ENCODE peak calls at places on chromosomes 2 and 18, in ten cellular contexts. One of them, this sample, is unnamed.

GRCh38 chr2:241876528-241877196 is 7.1 kb downstream of the RTP5 start:
- DNase-seq in pancreas: peak; percentile 78
- DNase-seq in astrocyte: no peak
- DNase-seq in dorsolateral prefrontal cortex: no peak
- DNase-seq in HL-60: no peak
- DNase-seq in tibial artery: no peak
- DNase-seq in neuronal stem cell: no peak
- DNase-seq in left lung: no peak
- DNase-seq in left ventricle myocardium inferior: no peak
- DNase-seq in upper lobe of right lung: no peak
- DNase-seq in this sample: no peak

GRCh38 chr2:158735822-158736580 is 59.1 kb upstream of the DAPL1 start:
- DNase-seq in pancreas: no peak
- DNase-seq in astrocyte: no peak
- DNase-seq in dorsolateral prefrontal cortex: no peak
- DNase-seq in HL-60: no peak
- DNase-seq in tibial artery: no peak
- DNase-seq in neuronal stem cell: no peak
- DNase-seq in left lung: no peak
- DNase-seq in left ventricle myocardium inferior: no peak
- DNase-seq in upper lobe of right lung: no peak
- DNase-seq in this sample: no peak

GRCh38 chr2:218429951-218430692 is 11.2 kb downstream of the VIL1 start:
- DNase-seq in pancreas: no peak
- DNase-seq in astrocyte: no peak
- DNase-seq in dorsolateral prefrontal cortex: no peak
- DNase-seq in HL-60: no peak
- DNase-seq in tibial artery: peak; percentile 35
- DNase-seq in neuronal stem cell: no peak
- DNase-seq in left lung: no peak
- DNase-seq in left ventricle myocardium inferior: no peak
- DNase-seq in upper lobe of right lung: peak; percentile 46
- DNase-seq in this sample: no peak

GRCh38 chr18:58385472-58385871 is 243.4 kb downstream of the ALPK2 start:
- DNase-seq in pancreas: no peak
- DNase-seq in astrocyte: no peak
- DNase-seq in dorsolateral prefrontal cortex: no peak
- DNase-seq in HL-60: no peak
- DNase-seq in tibial artery: peak; percentile 35
- DNase-seq in neuronal stem cell: no peak
- DNase-seq in left lung: no peak
- DNase-seq in left ventricle myocardium inferior: no peak
- DNase-seq in upper lobe of right lung: no peak
- DNase-seq in this sample: no peak

GRCh38 chr2:197163755-197164753 is 146.5 kb downstream of the ANKRD44 start:
- DNase-seq in pancreas: peak; percentile 60
- DNase-seq in astrocyte: no peak
- DNase-seq in dorsolateral prefrontal cortex: peak; percentile 38
- DNase-seq in HL-60: no peak
- DNase-seq in tibial artery: no peak
- DNase-seq in neuronal stem cell: peak; percentile 68
- DNase-seq in left lung: no peak
- DNase-seq in left ventricle myocardium inferior: peak; percentile 22
- DNase-seq in upper lobe of right lung: no peak
- DNase-seq in this sample: no peak

GRCh38 chr2:237291138-237291792 is 122.7 kb downstream of the COL6A3 start:
- DNase-seq in pancreas: peak; percentile 85
- DNase-seq in astrocyte: peak; percentile 98
- DNase-seq in dorsolateral prefrontal cortex: peak; percentile 53
- DNase-seq in HL-60: no peak
- DNase-seq in tibial artery: peak; percentile 96
- DNase-seq in neuronal stem cell: no peak
- DNase-seq in left lung: peak; percentile 92
- DNase-seq in left ventricle myocardium inferior: peak; percentile 95
- DNase-seq in upper lobe of right lung: peak; percentile 90
- DNase-seq in this sample: peak; percentile 87

GRCh38 chr18:62810682-62811081 is 95.3 kb downstream of the PHLPP1 start:
- DNase-seq in pancreas: no peak
- DNase-seq in astrocyte: no peak
- DNase-seq in dorsolateral prefrontal cortex: no peak
- DNase-seq in HL-60: no peak
- DNase-seq in tibial artery: no peak
- DNase-seq in neuronal stem cell: no peak
- DNase-seq in left lung: no peak
- DNase-seq in left ventricle myocardium inferior: no peak
- DNase-seq in upper lobe of right lung: no peak
- DNase-seq in this sample: no peak

GRCh38 chr2:54903736-54904554 is 146.3 kb downstream of the RTN4 start:
- DNase-seq in pancreas: no peak
- DNase-seq in astrocyte: peak; percentile 99
- DNase-seq in dorsolateral prefrontal cortex: no peak
- DNase-seq in HL-60: peak; percentile 42
- DNase-seq in tibial artery: no peak
- DNase-seq in neuronal stem cell: no peak
- DNase-seq in left lung: peak; percentile 52
- DNase-seq in left ventricle myocardium inferior: no peak
- DNase-seq in upper lobe of right lung: no peak
- DNase-seq in this sample: peak; percentile 98

GRCh38 chr2:66581461-66582363 is 146.8 kb downstream of the MEIS1 start:
- DNase-seq in pancreas: peak; percentile 87
- DNase-seq in astrocyte: no peak
- DNase-seq in dorsolateral prefrontal cortex: no peak
- DNase-seq in HL-60: no peak
- DNase-seq in tibial artery: no peak
- DNase-seq in neuronal stem cell: no peak
- DNase-seq in left lung: peak; percentile 36
- DNase-seq in left ventricle myocardium inferior: no peak
- DNase-seq in upper lobe of right lung: no peak
- DNase-seq in this sample: no peak

GRCh38 chr2:106851055-106851454 is 34.9 kb downstream of the ST6GAL2 start:
- DNase-seq in pancreas: no peak
- DNase-seq in astrocyte: no peak
- DNase-seq in dorsolateral prefrontal cortex: no peak
- DNase-seq in HL-60: no peak
- DNase-seq in tibial artery: no peak
- DNase-seq in neuronal stem cell: peak; percentile 21
- DNase-seq in left lung: no peak
- DNase-seq in left ventricle myocardium inferior: no peak
- DNase-seq in upper lobe of right lung: no peak
- DNase-seq in this sample: no peak

GRCh38 chr18:42047721-42048120 is 92.7 kb downstream of the PIK3C3 start:
- DNase-seq in pancreas: no peak
- DNase-seq in astrocyte: peak; percentile 33
- DNase-seq in dorsolateral prefrontal cortex: no peak
- DNase-seq in HL-60: no peak
- DNase-seq in tibial artery: no peak
- DNase-seq in neuronal stem cell: no peak
- DNase-seq in left lung: no peak
- DNase-seq in left ventricle myocardium inferior: no peak
- DNase-seq in upper lobe of right lung: no peak
- DNase-seq in this sample: no peak

DNA sequence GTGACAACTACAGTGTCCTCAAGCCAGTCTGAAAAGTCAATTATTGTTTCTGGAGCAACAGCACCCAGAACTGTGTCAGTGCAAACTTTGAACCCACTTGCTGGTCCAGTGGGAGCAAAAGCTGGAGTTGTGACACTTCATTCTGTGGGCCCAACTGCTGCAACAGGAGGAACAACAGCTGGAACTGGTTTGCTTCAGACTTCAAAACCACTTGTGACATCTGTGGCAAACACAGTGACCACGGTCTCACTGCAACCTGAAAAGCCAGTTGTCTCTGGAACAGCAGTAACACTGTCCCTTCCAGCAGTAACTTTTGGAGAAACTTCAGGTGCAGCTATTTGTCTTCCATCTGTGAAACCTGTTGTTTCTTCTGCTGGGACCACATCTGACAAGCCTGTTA is 59.8 kb downstream of the TAF4B start:
- DNase-seq in pancreas: no peak
- DNase-seq in astrocyte: no peak
- DNase-seq in dorsolateral prefrontal cortex: no peak
- DNase-seq in HL-60: no peak
- DNase-seq in tibial artery: no peak
- DNase-seq in neuronal stem cell: no peak
- DNase-seq in left lung: no peak
- DNase-seq in left ventricle myocardium inferior: no peak
- DNase-seq in upper lobe of right lung: no peak
- DNase-seq in this sample: no peak
- H3K27ac ChIP-seq in pancreas: no peak overlapping the region
- H3K27ac ChIP-seq in astrocyte: no peak overlapping the region
- H3K27ac ChIP-seq in dorsolateral prefrontal cortex: no peak overlapping the region
- H3K27ac ChIP-seq in HL-60: peak overlapping the region; percentile 25
- H3K27ac ChIP-seq in tibial artery: no peak overlapping the region
- H3K27ac ChIP-seq in neuronal stem cell: no peak overlapping the region
- H3K27ac ChIP-seq in left lung: no peak overlapping the region
- H3K27ac ChIP-seq in left ventricle myocardium inferior: no peak overlapping the region
- H3K27ac ChIP-seq in upper lobe of right lung: no peak overlapping the region
- H3K27ac ChIP-seq in this sample: no peak overlapping the region

GRCh38 chr2:61111708-61112107 is 46.0 kb downstream of the SANBR start:
- DNase-seq in pancreas: no peak
- DNase-seq in astrocyte: no peak
- DNase-seq in dorsolateral prefrontal cortex: no peak
- DNase-seq in HL-60: no peak
- DNase-seq in tibial artery: no peak
- DNase-seq in neuronal stem cell: no peak
- DNase-seq in left lung: no peak
- DNase-seq in left ventricle myocardium inferior: no peak
- DNase-seq in upper lobe of right lung: no peak
- DNase-seq in this sample: no peak
- H3K27ac ChIP-seq in pancreas: no peak overlapping the region
- H3K27ac ChIP-seq in astrocyte: no peak overlapping the region
- H3K27ac ChIP-seq in dorsolateral prefrontal cortex: no peak overlapping the region
- H3K27ac ChIP-seq in HL-60: no peak overlapping the region
- H3K27ac ChIP-seq in tibial artery: no peak overlapping the region
- H3K27ac ChIP-seq in neuronal stem cell: no peak overlapping the region
- H3K27ac ChIP-seq in left lung: no peak overlapping the region
- H3K27ac ChIP-seq in left ventricle myocardium inferior: no peak overlapping the region
- H3K27ac ChIP-seq in upper lobe of right lung: no peak overlapping the region
- H3K27ac ChIP-seq in this sample: no peak overlapping the region

DNA sequence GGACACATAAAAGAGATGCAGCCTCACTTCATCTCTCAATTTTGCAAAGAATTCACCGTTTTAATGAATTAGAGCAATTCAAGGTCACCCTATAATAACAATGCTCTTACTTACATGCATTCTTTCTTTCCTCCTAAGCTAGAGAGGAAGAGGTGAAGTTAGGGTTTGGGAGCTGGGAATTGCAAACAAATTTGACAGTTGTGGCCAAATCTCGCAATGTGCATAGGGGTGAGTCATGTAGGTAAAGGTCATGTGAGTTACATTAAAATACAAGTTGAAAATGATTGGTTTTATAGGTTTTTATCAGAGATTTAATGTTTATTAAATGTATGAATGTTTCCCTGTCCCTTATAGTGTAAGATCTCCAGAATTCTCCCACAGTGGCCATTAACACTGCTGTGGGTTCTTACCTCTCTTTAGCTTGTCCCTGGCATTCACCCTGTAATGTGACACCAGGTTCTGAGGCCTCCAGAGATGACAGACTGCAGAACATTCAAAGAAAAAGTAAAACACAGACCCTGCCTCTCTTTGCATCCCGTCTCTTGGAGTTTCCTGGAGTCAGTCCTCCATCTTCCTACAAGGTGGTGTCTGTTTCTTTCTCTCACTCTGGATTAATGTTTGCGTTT is 53.7 kb upstream of the LGALSL start:
- DNase-seq in pancreas: no peak
- DNase-seq in astrocyte: no peak
- DNase-seq in dorsolateral prefrontal cortex: no peak
- DNase-seq in HL-60: no peak
- DNase-seq in tibial artery: no peak
- DNase-seq in neuronal stem cell: no peak
- DNase-seq in left lung: no peak
- DNase-seq in left ventricle myocardium inferior: no peak
- DNase-seq in upper lobe of right lung: no peak
- DNase-seq in this sample: no peak
- H3K27ac ChIP-seq in pancreas: no peak overlapping the region
- H3K27ac ChIP-seq in astrocyte: no peak overlapping the region
- H3K27ac ChIP-seq in dorsolateral prefrontal cortex: no peak overlapping the region
- H3K27ac ChIP-seq in HL-60: no peak overlapping the region
- H3K27ac ChIP-seq in tibial artery: no peak overlapping the region
- H3K27ac ChIP-seq in neuronal stem cell: no peak overlapping the region
- H3K27ac ChIP-seq in left lung: no peak overlapping the region
- H3K27ac ChIP-seq in left ventricle myocardium inferior: no peak overlapping the region
- H3K27ac ChIP-seq in upper lobe of right lung: no peak overlapping the region
- H3K27ac ChIP-seq in this sample: peak overlapping the region; percentile 69

GRCh38 chr2:39568561-39569006 is 97.1 kb upstream of the TMEM178A start:
- DNase-seq in pancreas: no peak
- DNase-seq in astrocyte: peak; percentile 88
- DNase-seq in dorsolateral prefrontal cortex: no peak
- DNase-seq in HL-60: no peak
- DNase-seq in tibial artery: no peak
- DNase-seq in neuronal stem cell: no peak
- DNase-seq in left lung: no peak
- DNase-seq in left ventricle myocardium inferior: no peak
- DNase-seq in upper lobe of right lung: no peak
- DNase-seq in this sample: peak; percentile 77

GRCh38 chr2:39570130-39570555 is 95.6 kb upstream of the TMEM178A start:
- DNase-seq in pancreas: no peak
- DNase-seq in astrocyte: no peak
- DNase-seq in dorsolateral prefrontal cortex: no peak
- DNase-seq in HL-60: no peak
- DNase-seq in tibial artery: no peak
- DNase-seq in neuronal stem cell: no peak
- DNase-seq in left lung: no peak
- DNase-seq in left ventricle myocardium inferior: no peak
- DNase-seq in upper lobe of right lung: no peak
- DNase-seq in this sample: no peak

GRCh38 chr2:39570614-39571013 is 95.1 kb upstream of the TMEM178A start:
- DNase-seq in pancreas: no peak
- DNase-seq in astrocyte: no peak
- DNase-seq in dorsolateral prefrontal cortex: no peak
- DNase-seq in HL-60: no peak
- DNase-seq in tibial artery: no peak
- DNase-seq in neuronal stem cell: no peak
- DNase-seq in left lung: no peak
- DNase-seq in left ventricle myocardium inferior: no peak
- DNase-seq in upper lobe of right lung: no peak
- DNase-seq in this sample: no peak

GRCh38 chr2:39568116-39568515 is 97.6 kb upstream of the TMEM178A start:
- DNase-seq in pancreas: no peak
- DNase-seq in astrocyte: no peak
- DNase-seq in dorsolateral prefrontal cortex: no peak
- DNase-seq in HL-60: no peak
- DNase-seq in tibial artery: no peak
- DNase-seq in neuronal stem cell: no peak
- DNase-seq in left lung: no peak
- DNase-seq in left ventricle myocardium inferior: no peak
- DNase-seq in upper lobe of right lung: no peak
- DNase-seq in this sample: peak; percentile 57

DNA sequence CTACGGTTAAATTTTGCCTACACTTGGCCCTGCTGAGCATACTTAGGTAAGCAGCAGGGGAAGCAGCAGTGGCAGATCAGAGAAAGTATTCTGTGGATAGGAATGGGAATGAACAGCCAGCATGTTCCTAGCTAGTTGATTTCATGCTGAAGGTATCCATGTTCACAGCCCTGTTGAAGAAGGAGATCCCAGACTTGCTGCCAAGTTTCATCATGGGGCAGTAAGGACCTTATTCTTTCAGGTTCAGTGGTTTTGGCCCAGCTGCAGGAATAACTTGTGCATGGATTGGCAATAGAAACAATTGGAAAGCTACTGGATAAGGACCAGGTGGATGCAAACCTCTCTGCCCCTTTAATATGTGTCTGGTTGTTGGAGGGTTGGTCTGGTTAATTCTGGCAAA is 98.2 kb upstream of the TMEM178A start:
- DNase-seq in pancreas: no peak
- DNase-seq in astrocyte: peak; percentile 94
- DNase-seq in dorsolateral prefrontal cortex: no peak
- DNase-seq in HL-60: no peak
- DNase-seq in tibial artery: no peak
- DNase-seq in neuronal stem cell: no peak
- DNase-seq in left lung: no peak
- DNase-seq in left ventricle myocardium inferior: no peak
- DNase-seq in upper lobe of right lung: no peak
- DNase-seq in this sample: no peak
- H3K27ac ChIP-seq in pancreas: no peak overlapping the region
- H3K27ac ChIP-seq in astrocyte: no peak overlapping the region
- H3K27ac ChIP-seq in dorsolateral prefrontal cortex: no peak overlapping the region
- H3K27ac ChIP-seq in HL-60: no peak overlapping the region
- H3K27ac ChIP-seq in tibial artery: peak overlapping the region; percentile 64
- H3K27ac ChIP-seq in neuronal stem cell: no peak overlapping the region
- H3K27ac ChIP-seq in left lung: no peak overlapping the region
- H3K27ac ChIP-seq in left ventricle myocardium inferior: no peak overlapping the region
- H3K27ac ChIP-seq in upper lobe of right lung: no peak overlapping the region
- H3K27ac ChIP-seq in this sample: no peak overlapping the region

This sample was measured in RWPE1.